ENCODE peak calls at places on chromosomes 6 and 20, in nine cellular contexts. One of them, this sample, is unnamed.

GRCh38 chr6:25288518-25288917 is 9.3 kb downstream of the CARMIL1 start:
- DNase-seq in fibroblast of lung: no peak
- DNase-seq in fibroblast of the aortic adventitia: no peak
- DNase-seq in cardiac muscle cell: no peak
- DNase-seq in adrenal gland: no peak
- DNase-seq in mucosa of descending colon: no peak
- DNase-seq in foreskin fibroblast: no peak
- DNase-seq in DND-41: no peak
- DNase-seq in psoas muscle: no peak
- DNase-seq in this sample: no peak

GRCh38 chr20:50577175-50578018 is 67.2 kb downstream of the PTPN1 start:
- DNase-seq in mucosa of descending colon: peak; percentile 87
- DNase-seq in adrenal gland: peak; percentile 59
- DNase-seq in DND-41: no peak
- DNase-seq in psoas muscle: peak; percentile 84
- DNase-seq in foreskin fibroblast: peak; percentile 43
- DNase-seq in fibroblast of lung: no peak
- DNase-seq in fibroblast of the aortic adventitia: no peak
- DNase-seq in cardiac muscle cell: no peak
- DNase-seq in this sample: no peak

GRCh38 chr20:36845288-36845969 is 30.5 kb upstream of the TLDC2 start:
- DNase-seq in psoas muscle: no peak
- DNase-seq in fibroblast of the aortic adventitia: no peak
- DNase-seq in fibroblast of lung: no peak
- DNase-seq in foreskin fibroblast: no peak
- DNase-seq in cardiac muscle cell: no peak
- DNase-seq in adrenal gland: no peak
- DNase-seq in DND-41: no peak
- DNase-seq in mucosa of descending colon: peak; percentile 2
- DNase-seq in this sample: no peak

GRCh38 chr20:10490706-10491105 is 55.6 kb downstream of the SLX4IP start:
- DNase-seq in adrenal gland: no peak
- DNase-seq in foreskin fibroblast: no peak
- DNase-seq in fibroblast of lung: peak; percentile 19
- DNase-seq in psoas muscle: no peak
- DNase-seq in mucosa of descending colon: no peak
- DNase-seq in DND-41: peak; percentile 26
- DNase-seq in cardiac muscle cell: no peak
- DNase-seq in fibroblast of the aortic adventitia: no peak
- DNase-seq in this sample: no peak

GRCh38 chr20:19583532-19584175 is 174.4 kb upstream of the RIN2 start:
- DNase-seq in psoas muscle: peak; percentile 59
- DNase-seq in fibroblast of the aortic adventitia: peak; percentile 11
- DNase-seq in foreskin fibroblast: peak; percentile 77
- DNase-seq in fibroblast of lung: peak; percentile 50
- DNase-seq in adrenal gland: peak; percentile 74
- DNase-seq in cardiac muscle cell: peak; percentile 51
- DNase-seq in DND-41: peak; percentile 48
- DNase-seq in mucosa of descending colon: peak; percentile 82
- DNase-seq in this sample: no peak

GRCh38 chr6:20497200-20497820 is 36.9 kb upstream of the CDKAL1 start:
- DNase-seq in fibroblast of the aortic adventitia: peak; percentile 53
- DNase-seq in adrenal gland: no peak
- DNase-seq in foreskin fibroblast: peak; percentile 95
- DNase-seq in cardiac muscle cell: peak; percentile 33
- DNase-seq in fibroblast of lung: peak; percentile 84
- DNase-seq in psoas muscle: no peak
- DNase-seq in DND-41: no peak
- DNase-seq in mucosa of descending colon: no peak
- DNase-seq in this sample: peak; percentile 90

GRCh38 chr6:104788400-104788799 is 71.3 kb downstream of the HACE1 start:
- DNase-seq in mucosa of descending colon: no peak
- DNase-seq in DND-41: no peak
- DNase-seq in cardiac muscle cell: peak; percentile 12
- DNase-seq in foreskin fibroblast: no peak
- DNase-seq in fibroblast of the aortic adventitia: peak; percentile 3
- DNase-seq in fibroblast of lung: no peak
- DNase-seq in psoas muscle: no peak
- DNase-seq in adrenal gland: no peak
- DNase-seq in this sample: no peak

GRCh38 chr6:163744256-163744925 is 329.9 kb downstream of the QKI start:
- DNase-seq in fibroblast of the aortic adventitia: no peak
- DNase-seq in adrenal gland: no peak
- DNase-seq in foreskin fibroblast: no peak
- DNase-seq in cardiac muscle cell: no peak
- DNase-seq in psoas muscle: no peak
- DNase-seq in mucosa of descending colon: no peak
- DNase-seq in DND-41: no peak
- DNase-seq in fibroblast of lung: no peak
- DNase-seq in this sample: no peak

GRCh38 chr20:33636776-33637175 is 25.4 kb upstream of the C20orf144 start:
- DNase-seq in fibroblast of lung: no peak
- DNase-seq in fibroblast of the aortic adventitia: no peak
- DNase-seq in cardiac muscle cell: no peak
- DNase-seq in psoas muscle: no peak
- DNase-seq in mucosa of descending colon: no peak
- DNase-seq in adrenal gland: no peak
- DNase-seq in DND-41: no peak
- DNase-seq in foreskin fibroblast: no peak
- DNase-seq in this sample: no peak

GRCh38 chr6:53647437-53648094 is 18.0 kb downstream of the KLHL31 start:
- DNase-seq in adrenal gland: no peak
- DNase-seq in mucosa of descending colon: peak; percentile 32
- DNase-seq in psoas muscle: no peak
- DNase-seq in fibroblast of the aortic adventitia: no peak
- DNase-seq in fibroblast of lung: peak; percentile 10
- DNase-seq in cardiac muscle cell: no peak
- DNase-seq in foreskin fibroblast: peak; percentile 13
- DNase-seq in DND-41: peak; percentile 67
- DNase-seq in this sample: no peak

GRCh38 chr6:44538841-44539240 is 151.3 kb downstream of the CDC5L start:
- DNase-seq in fibroblast of lung: no peak
- DNase-seq in mucosa of descending colon: no peak
- DNase-seq in psoas muscle: no peak
- DNase-seq in foreskin fibroblast: no peak
- DNase-seq in cardiac muscle cell: no peak
- DNase-seq in adrenal gland: no peak
- DNase-seq in DND-41: no peak
- DNase-seq in fibroblast of the aortic adventitia: no peak
- DNase-seq in this sample: no peak

GRCh38 chr6:9783567-9783966 is 631.3 kb downstream of the TFAP2A start:
- DNase-seq in adrenal gland: no peak
- DNase-seq in fibroblast of lung: no peak
- DNase-seq in cardiac muscle cell: peak; percentile 51
- DNase-seq in DND-41: no peak
- DNase-seq in psoas muscle: no peak
- DNase-seq in foreskin fibroblast: no peak
- DNase-seq in mucosa of descending colon: no peak
- DNase-seq in fibroblast of the aortic adventitia: peak; percentile 55
- DNase-seq in this sample: no peak

GRCh38 chr6:157503018-157503747 is 122.2 kb downstream of the ZDHHC14 start:
- DNase-seq in fibroblast of the aortic adventitia: no peak
- DNase-seq in DND-41: no peak
- DNase-seq in psoas muscle: no peak
- DNase-seq in adrenal gland: no peak
- DNase-seq in mucosa of descending colon: no peak
- DNase-seq in foreskin fibroblast: no peak
- DNase-seq in cardiac muscle cell: no peak
- DNase-seq in fibroblast of lung: no peak
- DNase-seq in this sample: no peak

GRCh38 chr6:153145591-153145990 is 14.5 kb upstream of the RGS17 start:
- DNase-seq in adrenal gland: no peak
- DNase-seq in fibroblast of lung: no peak
- DNase-seq in psoas muscle: no peak
- DNase-seq in cardiac muscle cell: no peak
- DNase-seq in mucosa of descending colon: no peak
- DNase-seq in foreskin fibroblast: no peak
- DNase-seq in DND-41: no peak
- DNase-seq in fibroblast of the aortic adventitia: no peak
- DNase-seq in this sample: no peak

GRCh38 chr6:132096996-132097395 is 145.8 kb upstream of the CCN2 start:
- DNase-seq in foreskin fibroblast: no peak
- DNase-seq in mucosa of descending colon: no peak
- DNase-seq in DND-41: no peak
- DNase-seq in psoas muscle: no peak
- DNase-seq in fibroblast of the aortic adventitia: no peak
- DNase-seq in cardiac muscle cell: no peak
- DNase-seq in fibroblast of lung: no peak
- DNase-seq in adrenal gland: no peak
- DNase-seq in this sample: no peak

GRCh38 chr6:131886517-131886916 is 64.7 kb downstream of the CCN2 start:
- DNase-seq in psoas muscle: no peak
- DNase-seq in fibroblast of lung: no peak
- DNase-seq in mucosa of descending colon: no peak
- DNase-seq in adrenal gland: no peak
- DNase-seq in foreskin fibroblast: no peak
- DNase-seq in DND-41: no peak
- DNase-seq in fibroblast of the aortic adventitia: no peak
- DNase-seq in cardiac muscle cell: no peak
- DNase-seq in this sample: no peak

GRCh38 chr6:6968357-6968730 is 139.4 kb upstream of the RREB1 start:
- DNase-seq in mucosa of descending colon: no peak
- DNase-seq in cardiac muscle cell: no peak
- DNase-seq in DND-41: no peak
- DNase-seq in fibroblast of the aortic adventitia: no peak
- DNase-seq in foreskin fibroblast: no peak
- DNase-seq in psoas muscle: no peak
- DNase-seq in adrenal gland: no peak
- DNase-seq in fibroblast of lung: no peak
- DNase-seq in this sample: no peak

DNA sequence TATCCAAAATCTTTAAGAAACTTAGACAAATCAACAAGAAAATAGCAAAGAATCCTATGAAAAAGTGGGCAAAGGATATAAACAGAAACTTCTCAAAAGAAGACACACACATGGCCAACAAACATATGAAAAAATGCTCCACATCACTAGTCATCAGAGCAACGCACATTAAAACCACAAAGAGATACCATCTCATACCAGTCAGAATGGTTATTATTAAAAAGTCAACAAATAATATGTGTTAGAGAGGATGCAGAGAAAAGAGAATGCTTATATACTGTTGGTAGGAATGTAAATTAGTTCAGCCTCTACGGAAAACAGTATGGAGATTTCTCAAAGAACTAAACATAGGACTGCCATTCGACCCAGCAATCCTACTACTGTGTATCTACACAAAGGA is 212.0 kb upstream of the DTNBP1 start:
- DNase-seq in DND-41: no peak
- DNase-seq in foreskin fibroblast: peak; percentile 75
- DNase-seq in fibroblast of lung: peak; percentile 47
- DNase-seq in fibroblast of the aortic adventitia: no peak
- DNase-seq in psoas muscle: no peak
- DNase-seq in adrenal gland: no peak
- DNase-seq in mucosa of descending colon: no peak
- DNase-seq in cardiac muscle cell: peak; percentile 42
- DNase-seq in this sample: no peak
- H3K4me3 ChIP-seq in DND-41: no peak overlapping the region
- H3K4me3 ChIP-seq in foreskin fibroblast: no peak overlapping the region
- H3K4me3 ChIP-seq in fibroblast of lung: no peak overlapping the region
- H3K4me3 ChIP-seq in fibroblast of the aortic adventitia: no peak overlapping the region
- H3K4me3 ChIP-seq in psoas muscle: no peak overlapping the region
- H3K4me3 ChIP-seq in adrenal gland: no peak overlapping the region
- H3K4me3 ChIP-seq in mucosa of descending colon: no peak overlapping the region
- H3K4me3 ChIP-seq in cardiac muscle cell: no peak overlapping the region
- H3K4me3 ChIP-seq in this sample: no peak overlapping the region

DNA sequence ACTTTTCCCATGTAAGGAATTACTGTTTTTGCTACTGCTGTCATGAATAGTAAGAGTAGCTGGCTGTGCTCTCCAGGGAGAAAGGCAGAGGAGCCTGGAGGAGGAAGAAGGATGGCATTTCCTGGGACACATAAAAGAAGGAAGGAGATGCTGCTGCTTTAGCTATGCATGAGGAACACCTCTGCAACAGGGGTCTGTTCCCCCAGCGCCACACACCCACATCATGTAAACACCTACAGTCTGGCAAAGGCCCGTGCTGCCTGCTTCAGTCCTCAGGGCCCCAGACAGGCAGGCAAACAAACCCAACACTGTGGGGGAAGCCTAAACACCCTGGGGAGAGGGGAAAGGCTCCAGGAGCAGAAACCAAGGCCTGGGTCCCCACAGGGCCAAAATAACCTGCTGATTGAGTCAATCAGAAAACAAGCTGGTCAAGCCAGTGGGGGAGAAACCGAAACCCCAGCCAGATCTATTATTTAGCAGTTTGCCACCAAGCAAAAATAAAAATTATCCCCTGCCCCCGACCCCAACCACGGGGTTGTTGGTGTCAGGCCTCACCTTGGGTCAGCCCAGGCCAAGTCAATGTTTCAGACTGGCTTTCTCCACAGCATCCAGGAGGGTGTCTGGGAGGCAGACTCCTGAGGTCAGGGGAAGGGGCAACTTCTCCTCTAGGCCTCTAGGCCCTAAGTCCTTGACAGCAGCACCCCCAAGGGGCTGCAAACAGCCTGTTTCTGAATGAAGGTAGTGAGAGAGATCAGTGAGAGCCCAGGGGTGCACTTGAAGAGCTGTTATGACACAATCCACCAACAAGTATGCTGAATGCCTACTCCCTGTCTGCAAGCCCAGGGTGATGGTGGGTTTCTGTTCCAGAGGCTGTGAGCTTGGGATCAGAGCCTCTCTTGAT is 34.6 kb upstream of the SCUBE3 start:
- DNase-seq in mucosa of descending colon: no peak
- DNase-seq in psoas muscle: no peak
- DNase-seq in fibroblast of lung: no peak
- DNase-seq in foreskin fibroblast: no peak
- DNase-seq in fibroblast of the aortic adventitia: no peak
- DNase-seq in DND-41: no peak
- DNase-seq in adrenal gland: no peak
- DNase-seq in cardiac muscle cell: no peak
- DNase-seq in this sample: no peak
- TF ChIP-seq CTCF in mucosa of descending colon: no peak
- TF ChIP-seq CTCF in psoas muscle: no peak
- TF ChIP-seq CTCF in fibroblast of lung: no peak
- TF ChIP-seq CTCF in foreskin fibroblast: no peak
- TF ChIP-seq CTCF in fibroblast of the aortic adventitia: no peak
- TF ChIP-seq CTCF in DND-41: no peak
- TF ChIP-seq CTCF in adrenal gland: no peak
- TF ChIP-seq CTCF in cardiac muscle cell: no peak
- TF ChIP-seq CTCF in this sample: no peak

GRCh38 chr20:46994341-46994740 is 99.7 kb downstream of the EYA2 start:
- DNase-seq in mucosa of descending colon: peak; percentile 19
- DNase-seq in psoas muscle: no peak
- DNase-seq in fibroblast of lung: no peak
- DNase-seq in adrenal gland: no peak
- DNase-seq in DND-41: peak; percentile 39
- DNase-seq in fibroblast of the aortic adventitia: no peak
- DNase-seq in foreskin fibroblast: no peak
- DNase-seq in cardiac muscle cell: no peak
- DNase-seq in this sample: no peak
- H3K4me3 ChIP-seq in mucosa of descending colon: no peak overlapping the region
- H3K4me3 ChIP-seq in psoas muscle: no peak overlapping the region
- H3K4me3 ChIP-seq in fibroblast of lung: no peak overlapping the region
- H3K4me3 ChIP-seq in adrenal gland: no peak overlapping the region
- H3K4me3 ChIP-seq in DND-41: no peak overlapping the region
- H3K4me3 ChIP-seq in fibroblast of the aortic adventitia: no peak overlapping the region
- H3K4me3 ChIP-seq in foreskin fibroblast: no peak overlapping the region
- H3K4me3 ChIP-seq in cardiac muscle cell: no peak overlapping the region
- H3K4me3 ChIP-seq in this sample: no peak overlapping the region

DNA sequence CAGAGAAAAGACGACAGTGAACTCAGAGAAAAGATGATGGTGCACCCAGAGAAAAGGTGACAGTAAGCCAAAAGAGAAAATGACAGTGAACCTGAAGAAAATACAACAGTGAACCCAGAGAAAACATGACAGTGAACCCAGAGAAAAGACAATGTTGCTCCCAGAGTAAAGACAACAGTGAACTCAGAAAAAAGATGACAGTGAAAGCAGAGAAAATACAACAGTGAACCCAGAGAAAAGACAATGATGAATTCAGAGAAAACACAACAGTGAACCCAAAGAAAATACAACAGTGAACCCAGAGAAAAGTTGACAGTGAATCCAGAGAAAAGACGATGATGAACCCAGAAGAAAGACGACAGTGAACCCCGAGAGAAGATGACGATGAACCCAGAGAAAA is 140.5 kb upstream of the MAP3K4 start:
- DNase-seq in fibroblast of the aortic adventitia: no peak
- DNase-seq in foreskin fibroblast: no peak
- DNase-seq in cardiac muscle cell: no peak
- DNase-seq in fibroblast of lung: no peak
- DNase-seq in mucosa of descending colon: no peak
- DNase-seq in psoas muscle: no peak
- DNase-seq in DND-41: no peak
- DNase-seq in adrenal gland: no peak
- DNase-seq in this sample: no peak
- TF ChIP-seq CTCF in fibroblast of the aortic adventitia: no peak
- TF ChIP-seq CTCF in foreskin fibroblast: no peak
- TF ChIP-seq CTCF in cardiac muscle cell: no peak
- TF ChIP-seq CTCF in fibroblast of lung: no peak
- TF ChIP-seq CTCF in mucosa of descending colon: no peak
- TF ChIP-seq CTCF in psoas muscle: no peak
- TF ChIP-seq CTCF in DND-41: no peak
- TF ChIP-seq CTCF in adrenal gland: no peak
- TF ChIP-seq CTCF in this sample: no peak